ENCODE peak calls at places on chromosomes 16 and 17, in ten cellular contexts. W is H1, Q is cardiac fibroblast, L is GM12865, N is GM23338, D is HFF-Myc, X is endothelial cell of umbilical vein, Z is AG04449, H is OCI-LY7, A is Peyer's patch. M is an unnamed sample.

GRCh38 chr17:66426397-66427033 is 124.1 kb downstream of the PRKCA start:
- DNase-seq in W (no peak), Q (peak), L (peak), N (peak), D (no peak), X (no peak), Z (no peak), H (peak), A (no peak), M (no peak)

GRCh38 chr17:59399914-59400313 is 68.5 kb downstream of the YPEL2 start:
- DNase-seq in W (no peak), Q (no peak), L (no peak), N (no peak), D (no peak), X (no peak), Z (no peak), H (no peak), A (no peak), M (no peak)

GRCh38 chr17:75688209-75688771 is 21.2 kb downstream of the SAP30BP start:
- DNase-seq in W (no peak), Q (peak), L (peak), N (no peak), D (no peak), X (peak), Z (no peak), H (peak), A (peak), M (no peak)

GRCh38 chr16:50195276-50195675 is 42.2 kb downstream of the TENT4B start:
- DNase-seq in W (no peak), Q (peak), L (no peak), N (no peak), D (no peak), X (peak), Z (no peak), H (no peak), A (no peak), M (no peak)

GRCh38 chr17:59331929-59332889 is 754 bp downstream of the YPEL2 start:
- DNase-seq in W (no peak), Q (no peak), L (peak), N (peak), D (no peak), X (no peak), Z (no peak), H (peak), A (peak), M (no peak)

GRCh38 chr17:79305831-79306687 is 231.4 kb downstream of the ENGASE start:
- DNase-seq in W (no peak), Q (no peak), L (no peak), N (no peak), D (no peak), X (peak), Z (no peak), H (peak), A (no peak), M (no peak)

GRCh38 chr16:48277158-48277557 is 29.8 kb upstream of the ABCC11 start:
- DNase-seq in W (no peak), Q (no peak), L (no peak), N (no peak), D (no peak), X (no peak), Z (no peak), H (no peak), A (peak), M (no peak)

GRCh38 chr16:10744370-10745030 is 858 bp downstream of the NUBP1 start:
- DNase-seq in W (no peak), Q (no peak), L (no peak), N (no peak), D (no peak), X (no peak), Z (no peak), H (no peak), A (no peak), M (no peak)

GRCh38 chr16:68074850-68075249 is 10.3 kb upstream of the NFATC3 start:
- DNase-seq in W (no peak), Q (no peak), L (peak), N (no peak), D (no peak), X (no peak), Z (no peak), H (peak), A (peak), M (no peak)

DNA sequence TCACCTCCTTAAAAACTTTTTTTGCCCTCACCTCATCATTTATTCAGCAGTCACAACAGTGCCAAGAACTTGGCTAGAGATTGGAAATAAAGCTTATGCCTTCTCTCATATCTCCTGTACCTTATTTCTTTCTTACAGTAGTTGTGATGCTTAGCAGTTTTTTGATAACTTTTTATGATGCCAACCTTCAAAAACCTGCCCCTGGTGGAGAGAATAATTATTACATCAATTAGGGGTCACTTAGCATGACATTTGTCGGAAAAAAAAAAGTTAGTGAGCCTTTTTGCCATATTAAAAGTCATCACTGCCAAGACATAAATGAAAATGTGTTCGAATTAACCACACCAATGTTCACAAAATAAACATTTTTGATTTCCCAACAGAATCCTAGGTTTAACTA is 296.6 kb downstream of the WWOX start:
- DNase-seq in W (no peak), Q (no peak), L (no peak), N (peak), D (no peak), X (no peak), Z (no peak), H (peak), A (no peak), M (no peak)
- TF ChIP-seq CTCF in W (no peak), Q (peak), L (no peak), N (no peak), D (no peak), X (no peak), Z (no peak), H (peak), A (peak), M (no peak)

GRCh38 chr17:19253112-19253511 is 15.9 kb downstream of the EPN2 start:
- DNase-seq in W (no peak), Q (no peak), L (no peak), N (no peak), D (no peak), X (no peak), Z (no peak), H (no peak), A (no peak), M (no peak)

GRCh38 chr17:19249681-19250080 is 12.5 kb downstream of the EPN2 start:
- DNase-seq in W (no peak), Q (no peak), L (no peak), N (no peak), D (no peak), X (peak), Z (no peak), H (no peak), A (no peak), M (peak)

GRCh38 chr17:19248149-19248922 is 11.2 kb downstream of the EPN2 start:
- DNase-seq in W (no peak), Q (no peak), L (no peak), N (no peak), D (no peak), X (no peak), Z (no peak), H (no peak), A (no peak), M (no peak)

GRCh38 chr17:19248923-19249574 is 11.9 kb downstream of the EPN2 start:
- DNase-seq in W (no peak), Q (peak), L (no peak), N (no peak), D (peak), X (peak), Z (peak), H (no peak), A (no peak), M (peak)

GRCh38 chr17:19250421-19251141 is 13.4 kb downstream of the EPN2 start:
- DNase-seq in W (no peak), Q (no peak), L (no peak), N (no peak), D (no peak), X (no peak), Z (no peak), H (no peak), A (no peak), M (no peak)
- H3K4me3 ChIP-seq in W (no peak), Q (no peak), L (no peak), N (no peak), D (no peak), X (no peak), Z (no peak), H (no peak), A (no peak), M (no peak)

GRCh38 chr17:74455025-74455585 is 11.3 kb upstream of the CD300A start:
- DNase-seq in W (no peak), Q (no peak), L (peak), N (peak), D (no peak), X (no peak), Z (no peak), H (peak), A (no peak), M (no peak)

GRCh38 chr17:74458835-74459234 is 7.6 kb upstream of the CD300A start:
- DNase-seq in W (no peak), Q (no peak), L (no peak), N (no peak), D (no peak), X (no peak), Z (no peak), H (no peak), A (no peak), M (no peak)

GRCh38 chr17:74459622-74460021 is 6.8 kb upstream of the CD300A start:
- DNase-seq in W (no peak), Q (no peak), L (no peak), N (no peak), D (no peak), X (no peak), Z (no peak), H (no peak), A (no peak), M (no peak)

GRCh38 chr17:74457820-74458166 is 8.6 kb upstream of the CD300A start:
- DNase-seq in W (no peak), Q (no peak), L (no peak), N (no peak), D (no peak), X (no peak), Z (no peak), H (no peak), A (no peak), M (no peak)

GRCh38 chr17:74457146-74457819 is 9.2 kb upstream of the CD300A start:
- DNase-seq in W (no peak), Q (peak), L (peak), N (peak), D (peak), X (peak), Z (no peak), H (peak), A (peak), M (peak)
- TF ChIP-seq CTCF in W (peak), Q (peak), L (peak), N (peak), D (peak), X (peak), Z (peak), H (peak), A (peak), M (peak)

GRCh38 chr17:9644910-9645751 is at the start of gene USP43:
- DNase-seq in W (no peak), Q (no peak), L (no peak), N (peak), D (no peak), X (no peak), Z (no peak), H (peak), A (peak), M (no peak)

GRCh38 chr17:9645858-9646555 is 690 bp downstream of the USP43 start:
- DNase-seq in W (no peak), Q (no peak), L (peak), N (peak), D (no peak), X (no peak), Z (no peak), H (no peak), A (peak), M (no peak)

GRCh38 chr17:9647014-9647413 is 1.7 kb downstream of the USP43 start:
- DNase-seq in W (no peak), Q (no peak), L (no peak), N (peak), D (no peak), X (no peak), Z (no peak), H (no peak), A (no peak), M (no peak)

GRCh38 chr17:9646556-9646905 is 1.2 kb downstream of the USP43 start:
- DNase-seq in W (no peak), Q (no peak), L (no peak), N (peak), D (no peak), X (no peak), Z (no peak), H (no peak), A (no peak), M (no peak)

DNA sequence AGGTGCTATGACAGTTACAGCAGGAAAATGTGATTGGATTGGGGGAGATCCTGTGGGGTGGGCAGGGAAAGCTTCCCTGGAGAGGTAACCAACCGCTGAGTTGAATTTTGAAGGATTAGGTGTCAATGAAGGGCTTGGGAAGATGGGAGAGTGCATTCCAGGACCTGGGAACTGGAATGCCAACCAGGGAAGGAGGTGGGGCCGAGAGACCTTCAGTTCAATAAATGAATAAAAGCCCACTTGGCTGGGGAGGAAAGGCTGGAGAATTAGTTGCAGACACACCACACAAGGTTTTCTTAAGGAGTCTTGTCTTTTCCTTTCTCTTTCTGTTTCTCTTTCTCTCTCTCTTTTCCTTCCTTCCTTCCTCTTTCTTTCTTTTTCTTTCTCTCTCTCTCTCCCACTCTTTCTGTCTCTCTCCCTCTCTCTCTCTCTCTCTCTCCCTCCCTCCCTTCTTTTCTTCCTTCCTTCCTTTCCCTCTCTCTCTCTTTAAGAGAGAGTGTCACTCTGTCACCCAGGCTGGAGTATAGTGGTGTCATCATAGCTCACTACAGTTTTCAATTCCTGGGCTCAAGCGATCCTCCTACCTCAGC is 3.3 kb downstream of the USP43 start:
- DNase-seq in W (no peak), Q (no peak), L (no peak), N (peak), D (no peak), X (no peak), Z (no peak), H (no peak), A (no peak), M (no peak)
- H3K4me3 ChIP-seq in W (no peak), Q (no peak), L (no peak), N (peak), D (no peak), X (no peak), Z (no peak), H (no peak), A (no peak), M (peak)

M was measured in astrocyte of the cerebellum.